ENCODE peak calls at places on chromosomes 12 and 14, in ten cellular contexts. One of them, this sample, is unnamed.

GRCh38 chr14:67385618-67386017 is 25.5 kb downstream of the EIF2S1 start:
- DNase-seq in endodermal cell: no peak
- DNase-seq in aorta: no peak
- DNase-seq in IMR-90: no peak
- DNase-seq in lower lobe of right lung: no peak
- DNase-seq in pancreas: no peak
- DNase-seq in sigmoid colon: no peak
- DNase-seq in fibroblast of lung: no peak
- DNase-seq in CD4-positive, alpha-beta memory T cell: no peak
- DNase-seq in ovary: no peak
- DNase-seq in this sample: no peak

GRCh38 chr12:58364389-58365086 is 423.2 kb downstream of the ATP23 start:
- DNase-seq in endodermal cell: no peak
- DNase-seq in aorta: no peak
- DNase-seq in IMR-90: peak
- DNase-seq in lower lobe of right lung: no peak
- DNase-seq in pancreas: no peak
- DNase-seq in sigmoid colon: no peak
- DNase-seq in fibroblast of lung: peak
- DNase-seq in CD4-positive, alpha-beta memory T cell: no peak
- DNase-seq in ovary: no peak
- DNase-seq in this sample: peak

GRCh38 chr14:21084988-21085853 is 13.2 kb downstream of the ZNF219 start:
- DNase-seq in endodermal cell: no peak
- DNase-seq in aorta: peak
- DNase-seq in IMR-90: peak
- DNase-seq in lower lobe of right lung: peak
- DNase-seq in pancreas: no peak
- DNase-seq in sigmoid colon: peak
- DNase-seq in fibroblast of lung: peak
- DNase-seq in CD4-positive, alpha-beta memory T cell: no peak
- DNase-seq in ovary: no peak
- DNase-seq in this sample: peak

GRCh38 chr14:23366163-23366921 is 1.4 kb upstream of the EFS start:
- DNase-seq in endodermal cell: peak
- DNase-seq in aorta: peak
- DNase-seq in IMR-90: peak
- DNase-seq in lower lobe of right lung: peak
- DNase-seq in pancreas: no peak
- DNase-seq in sigmoid colon: peak
- DNase-seq in fibroblast of lung: peak
- DNase-seq in CD4-positive, alpha-beta memory T cell: no peak
- DNase-seq in ovary: peak
- DNase-seq in this sample: peak

GRCh38 chr12:64627781-64628180 is 17.5 kb downstream of the RASSF3 start:
- DNase-seq in endodermal cell: no peak
- DNase-seq in aorta: no peak
- DNase-seq in IMR-90: peak
- DNase-seq in lower lobe of right lung: no peak
- DNase-seq in pancreas: no peak
- DNase-seq in sigmoid colon: no peak
- DNase-seq in fibroblast of lung: peak
- DNase-seq in CD4-positive, alpha-beta memory T cell: no peak
- DNase-seq in ovary: no peak
- DNase-seq in this sample: peak

GRCh38 chr12:18302809-18303430 is 41.6 kb downstream of the PIK3C2G start:
- DNase-seq in endodermal cell: no peak
- DNase-seq in aorta: no peak
- DNase-seq in IMR-90: no peak
- DNase-seq in lower lobe of right lung: no peak
- DNase-seq in pancreas: no peak
- DNase-seq in sigmoid colon: no peak
- DNase-seq in fibroblast of lung: no peak
- DNase-seq in CD4-positive, alpha-beta memory T cell: no peak
- DNase-seq in ovary: no peak
- DNase-seq in this sample: no peak

GRCh38 chr12:120767071-120768024 is 41.7 kb downstream of the ACADS start:
- DNase-seq in endodermal cell: peak
- DNase-seq in aorta: no peak
- DNase-seq in IMR-90: no peak
- DNase-seq in lower lobe of right lung: no peak
- DNase-seq in pancreas: no peak
- DNase-seq in sigmoid colon: no peak
- DNase-seq in fibroblast of lung: no peak
- DNase-seq in CD4-positive, alpha-beta memory T cell: no peak
- DNase-seq in ovary: no peak
- DNase-seq in this sample: peak

GRCh38 chr14:31536201-31536960 is 24.8 kb upstream of the NUBPL start:
- DNase-seq in endodermal cell: no peak
- DNase-seq in aorta: no peak
- DNase-seq in IMR-90: no peak
- DNase-seq in lower lobe of right lung: no peak
- DNase-seq in pancreas: no peak
- DNase-seq in sigmoid colon: no peak
- DNase-seq in fibroblast of lung: no peak
- DNase-seq in CD4-positive, alpha-beta memory T cell: no peak
- DNase-seq in ovary: no peak
- DNase-seq in this sample: no peak

GRCh38 chr12:54166543-54167499 is 22.0 kb downstream of the SMUG1 start:
- DNase-seq in endodermal cell: no peak
- DNase-seq in aorta: no peak
- DNase-seq in IMR-90: no peak
- DNase-seq in lower lobe of right lung: no peak
- DNase-seq in pancreas: no peak
- DNase-seq in sigmoid colon: no peak
- DNase-seq in fibroblast of lung: no peak
- DNase-seq in CD4-positive, alpha-beta memory T cell: no peak
- DNase-seq in ovary: no peak
- DNase-seq in this sample: peak

GRCh38 chr12:119432935-119433334 is 98.4 kb downstream of the CCDC60 start:
- DNase-seq in endodermal cell: peak
- DNase-seq in aorta: no peak
- DNase-seq in IMR-90: no peak
- DNase-seq in lower lobe of right lung: no peak
- DNase-seq in pancreas: peak
- DNase-seq in sigmoid colon: no peak
- DNase-seq in fibroblast of lung: no peak
- DNase-seq in CD4-positive, alpha-beta memory T cell: no peak
- DNase-seq in ovary: no peak
- DNase-seq in this sample: no peak

GRCh38 chr14:42027271-42027670 is 420.6 kb downstream of the LRFN5 start:
- DNase-seq in endodermal cell: no peak
- DNase-seq in aorta: no peak
- DNase-seq in IMR-90: no peak
- DNase-seq in lower lobe of right lung: no peak
- DNase-seq in pancreas: no peak
- DNase-seq in sigmoid colon: no peak
- DNase-seq in fibroblast of lung: peak
- DNase-seq in CD4-positive, alpha-beta memory T cell: no peak
- DNase-seq in ovary: no peak
- DNase-seq in this sample: no peak

GRCh38 chr14:53742226-53742607 is 214.4 kb downstream of the BMP4 start:
- DNase-seq in endodermal cell: no peak
- DNase-seq in aorta: no peak
- DNase-seq in IMR-90: no peak
- DNase-seq in lower lobe of right lung: no peak
- DNase-seq in pancreas: no peak
- DNase-seq in sigmoid colon: no peak
- DNase-seq in fibroblast of lung: peak
- DNase-seq in CD4-positive, alpha-beta memory T cell: no peak
- DNase-seq in ovary: no peak
- DNase-seq in this sample: no peak

GRCh38 chr12:1920436-1920835 is 2.0 kb upstream of the CACNA2D4 start:
- DNase-seq in endodermal cell: peak
- DNase-seq in aorta: peak
- DNase-seq in IMR-90: no peak
- DNase-seq in lower lobe of right lung: peak
- DNase-seq in pancreas: no peak
- DNase-seq in sigmoid colon: no peak
- DNase-seq in fibroblast of lung: no peak
- DNase-seq in CD4-positive, alpha-beta memory T cell: no peak
- DNase-seq in ovary: no peak
- DNase-seq in this sample: peak

GRCh38 chr12:5166976-5167375 is 123.3 kb downstream of the KCNA5 start:
- DNase-seq in endodermal cell: no peak
- DNase-seq in aorta: no peak
- DNase-seq in IMR-90: peak
- DNase-seq in lower lobe of right lung: no peak
- DNase-seq in pancreas: no peak
- DNase-seq in sigmoid colon: no peak
- DNase-seq in fibroblast of lung: peak
- DNase-seq in CD4-positive, alpha-beta memory T cell: no peak
- DNase-seq in ovary: no peak
- DNase-seq in this sample: no peak

DNA sequence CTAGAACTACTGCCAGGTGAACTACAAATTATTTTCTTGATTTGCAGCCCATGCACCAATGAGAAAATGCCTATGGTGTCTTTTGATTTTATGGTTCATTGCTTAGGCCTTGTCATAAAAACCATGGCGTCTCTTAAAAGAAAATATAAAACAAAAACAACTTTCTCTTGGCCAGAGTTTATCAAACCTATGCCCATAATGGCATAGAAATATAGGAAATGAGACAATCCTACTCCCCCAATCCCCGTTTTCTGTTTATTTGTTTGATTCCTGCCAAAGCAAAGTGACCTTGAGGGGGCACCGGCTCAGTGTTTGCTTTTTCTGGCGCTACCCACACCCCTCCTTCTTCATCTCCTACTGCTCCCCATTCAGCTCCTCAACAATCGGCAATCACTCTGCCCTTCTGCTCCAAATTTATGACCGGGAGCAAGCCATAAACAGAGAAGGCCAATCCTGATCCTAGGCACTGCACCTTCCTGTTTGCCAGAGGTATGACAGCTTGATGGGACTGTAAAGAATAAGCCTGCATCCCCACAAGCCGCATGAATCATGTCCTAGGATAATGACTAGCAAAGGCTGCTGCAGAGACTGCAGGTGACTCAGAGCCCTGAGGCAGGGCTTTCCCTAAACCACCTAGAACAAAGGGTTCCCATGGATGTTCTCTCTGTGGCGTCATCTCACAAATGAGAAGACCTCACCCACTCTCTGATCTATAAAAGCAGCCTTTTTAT is 874.9 kb downstream of the NRXN3 start:
- DNase-seq in endodermal cell: peak
- DNase-seq in aorta: no peak
- DNase-seq in IMR-90: peak
- DNase-seq in lower lobe of right lung: no peak
- DNase-seq in pancreas: peak
- DNase-seq in sigmoid colon: peak
- DNase-seq in fibroblast of lung: peak
- DNase-seq in CD4-positive, alpha-beta memory T cell: no peak
- DNase-seq in ovary: no peak
- DNase-seq in this sample: no peak
- H3K27ac ChIP-seq in endodermal cell: no peak
- H3K27ac ChIP-seq in aorta: no peak
- H3K27ac ChIP-seq in IMR-90: no peak
- H3K27ac ChIP-seq in lower lobe of right lung: no peak
- H3K27ac ChIP-seq in pancreas: no peak
- H3K27ac ChIP-seq in sigmoid colon: no peak
- H3K27ac ChIP-seq in fibroblast of lung: no peak
- H3K27ac ChIP-seq in CD4-positive, alpha-beta memory T cell: no peak
- H3K27ac ChIP-seq in ovary: no peak
- H3K27ac ChIP-seq in this sample: no peak

DNA sequence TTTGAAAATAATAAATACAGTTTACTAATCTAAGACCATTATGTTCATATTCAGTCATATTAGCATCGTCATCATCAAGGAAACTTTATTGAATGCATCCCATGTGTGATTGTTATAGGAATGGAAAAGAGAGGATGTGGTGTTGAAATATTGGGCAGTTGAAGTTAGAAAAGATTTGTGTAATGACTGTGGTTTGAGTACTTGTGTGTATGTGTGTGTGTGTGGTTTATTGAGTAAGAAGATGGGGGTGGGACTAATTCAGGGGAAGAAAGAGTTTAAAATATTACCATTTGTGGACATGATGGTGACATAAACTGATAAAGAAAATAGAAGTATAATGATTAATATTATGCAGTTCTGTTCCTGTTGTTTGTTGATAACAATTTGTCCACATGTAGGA is 238.7 kb upstream of the SEL1L start:
- DNase-seq in endodermal cell: no peak
- DNase-seq in aorta: no peak
- DNase-seq in IMR-90: no peak
- DNase-seq in lower lobe of right lung: no peak
- DNase-seq in pancreas: no peak
- DNase-seq in sigmoid colon: no peak
- DNase-seq in fibroblast of lung: no peak
- DNase-seq in CD4-positive, alpha-beta memory T cell: no peak
- DNase-seq in ovary: no peak
- DNase-seq in this sample: no peak
- H3K27ac ChIP-seq in endodermal cell: no peak
- H3K27ac ChIP-seq in aorta: no peak
- H3K27ac ChIP-seq in IMR-90: no peak
- H3K27ac ChIP-seq in lower lobe of right lung: no peak
- H3K27ac ChIP-seq in pancreas: no peak
- H3K27ac ChIP-seq in sigmoid colon: no peak
- H3K27ac ChIP-seq in fibroblast of lung: no peak
- H3K27ac ChIP-seq in CD4-positive, alpha-beta memory T cell: no peak
- H3K27ac ChIP-seq in ovary: no peak
- H3K27ac ChIP-seq in this sample: no peak

GRCh38 chr12:45310627-45310968 is 94.7 kb downstream of the ANO6 start:
- DNase-seq in endodermal cell: no peak
- DNase-seq in aorta: no peak
- DNase-seq in IMR-90: no peak
- DNase-seq in lower lobe of right lung: no peak
- DNase-seq in pancreas: no peak
- DNase-seq in sigmoid colon: no peak
- DNase-seq in fibroblast of lung: no peak
- DNase-seq in CD4-positive, alpha-beta memory T cell: no peak
- DNase-seq in ovary: no peak
- DNase-seq in this sample: no peak
- H3K27ac ChIP-seq in endodermal cell: no peak
- H3K27ac ChIP-seq in aorta: peak
- H3K27ac ChIP-seq in IMR-90: no peak
- H3K27ac ChIP-seq in lower lobe of right lung: peak
- H3K27ac ChIP-seq in pancreas: no peak
- H3K27ac ChIP-seq in sigmoid colon: peak
- H3K27ac ChIP-seq in fibroblast of lung: no peak
- H3K27ac ChIP-seq in CD4-positive, alpha-beta memory T cell: no peak
- H3K27ac ChIP-seq in ovary: peak
- H3K27ac ChIP-seq in this sample: peak

DNA sequence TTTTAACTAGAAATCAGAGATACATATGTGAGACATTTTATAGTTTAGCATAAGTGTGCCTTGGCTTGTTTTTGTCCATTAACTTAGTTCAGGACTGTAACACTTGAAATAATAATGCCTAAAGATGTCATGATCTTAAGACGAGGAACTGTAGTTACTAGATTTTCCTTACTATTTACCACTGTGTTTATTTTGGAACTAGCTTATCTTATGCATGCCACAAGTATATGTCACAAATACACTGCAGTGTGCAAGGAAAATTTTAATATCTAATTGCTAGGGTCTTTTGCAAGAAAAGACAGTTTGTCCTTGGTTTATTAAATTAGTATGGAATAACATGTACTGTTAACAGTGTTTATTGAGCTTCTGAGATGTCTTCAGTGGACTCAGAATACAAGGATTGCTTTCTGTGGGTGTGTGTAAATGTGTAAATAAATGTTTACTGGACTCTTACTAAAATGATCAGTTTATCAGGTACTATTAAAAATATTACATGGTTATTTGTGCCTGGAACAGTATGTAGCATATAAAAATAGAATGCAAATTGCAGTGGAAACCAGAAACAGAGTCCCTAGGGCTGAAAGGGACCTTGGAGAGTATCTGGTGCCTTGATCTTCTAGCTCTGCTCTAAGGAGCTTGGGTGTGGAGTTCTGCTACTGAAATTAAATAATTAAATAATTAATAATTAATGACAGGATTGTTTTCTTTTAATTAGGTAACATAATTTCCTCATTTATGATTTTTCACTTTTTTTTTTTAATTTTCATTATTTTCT is 58.1 kb downstream of the FGD4 start:
- DNase-seq in endodermal cell: peak
- DNase-seq in aorta: no peak
- DNase-seq in IMR-90: peak
- DNase-seq in lower lobe of right lung: no peak
- DNase-seq in pancreas: no peak
- DNase-seq in sigmoid colon: no peak
- DNase-seq in fibroblast of lung: peak
- DNase-seq in CD4-positive, alpha-beta memory T cell: no peak
- DNase-seq in ovary: no peak
- DNase-seq in this sample: no peak
- H3K27ac ChIP-seq in endodermal cell: no peak
- H3K27ac ChIP-seq in aorta: no peak
- H3K27ac ChIP-seq in IMR-90: no peak
- H3K27ac ChIP-seq in lower lobe of right lung: peak
- H3K27ac ChIP-seq in pancreas: no peak
- H3K27ac ChIP-seq in sigmoid colon: no peak
- H3K27ac ChIP-seq in fibroblast of lung: no peak
- H3K27ac ChIP-seq in CD4-positive, alpha-beta memory T cell: no peak
- H3K27ac ChIP-seq in ovary: peak
- H3K27ac ChIP-seq in this sample: no peak